ENCODE peak calls at places on chromosomes 7 and 10, in seven cellular contexts. X is Peyer's patch; B is CD4-positive, alpha-beta T cell; S is pancreas; U is psoas muscle; C is stomach; Y is body of pancreas. I is an unnamed sample.

GRCh38 chr7:741191-741671 is 14.2 kb upstream of the PRKAR1B start:
- DNase-seq in X (no peak), B (no peak), S (no peak), U (no peak), C (no peak), Y (no peak), I (no peak)

GRCh38 chr7:82413237-82413636 is 30.3 kb downstream of the CACNA2D1 start:
- DNase-seq in X (no peak), B (no peak), S (no peak), U (no peak), C (no peak), Y (no peak), I (no peak)

GRCh38 chr10:74932648-74933047 is 106.2 kb downstream of the KAT6B start:
- DNase-seq in X (no peak), B (no peak), S (no peak), U (peak; percentile 64), C (peak; percentile 60), Y (peak; percentile 35), I (no peak)

GRCh38 chr10:31197886-31198285 is 121.1 kb upstream of the ZEB1 start:
- DNase-seq in X (no peak), B (no peak), S (no peak), U (no peak), C (no peak), Y (no peak), I (no peak)

GRCh38 chr10:34932235-34932634 is 117.1 kb upstream of the PARD3 start:
- DNase-seq in X (no peak), B (no peak), S (no peak), U (no peak), C (no peak), Y (no peak), I (no peak)

GRCh38 chr7:2936891-2937580 is 92.9 kb upstream of the GNA12 start:
- DNase-seq in X (peak; percentile 39), B (no peak), S (no peak), U (no peak), C (no peak), Y (no peak), I (no peak)

GRCh38 chr7:150716368-150716767 is at the start of gene GIMAP1:
- DNase-seq in X (no peak), B (peak; percentile 73), S (no peak), U (peak; percentile 18), C (no peak), Y (peak; percentile 51), I (no peak)

GRCh38 chr7:7354674-7355073 is 172.3 kb downstream of the C1GALT1 start:
- DNase-seq in X (no peak), B (no peak), S (no peak), U (no peak), C (no peak), Y (no peak), I (no peak)

GRCh38 chr7:137923380-137923779 is 76.6 kb upstream of the DGKI start:
- DNase-seq in X (no peak), B (no peak), S (no peak), U (no peak), C (no peak), Y (no peak), I (no peak)

GRCh38 chr10:71737356-71738172 is 18.0 kb upstream of the C10orf105 start:
- DNase-seq in X (no peak), B (no peak), S (no peak), U (no peak), C (no peak), Y (no peak), I (peak; percentile 27)

GRCh38 chr7:79709574-79710409 is 256.3 kb upstream of the MAGI2 start:
- DNase-seq in X (no peak), B (no peak), S (no peak), U (no peak), C (no peak), Y (no peak), I (peak; percentile 66)

GRCh38 chr7:149330914-149331567 is 69.0 kb downstream of the ZNF783 start:
- DNase-seq in X (no peak), B (no peak), S (no peak), U (no peak), C (no peak), Y (no peak), I (no peak)

GRCh38 chr7:22343612-22344011 is 13.3 kb downstream of the RAPGEF5 start:
- DNase-seq in X (no peak), B (no peak), S (no peak), U (no peak), C (no peak), Y (no peak), I (no peak)

GRCh38 chr7:22343071-22343470 is 13.9 kb downstream of the RAPGEF5 start:
- DNase-seq in X (no peak), B (no peak), S (no peak), U (no peak), C (no peak), Y (no peak), I (no peak)

GRCh38 chr7:22338411-22338810 is 18.5 kb downstream of the RAPGEF5 start:
- DNase-seq in X (no peak), B (no peak), S (no peak), U (no peak), C (no peak), Y (no peak), I (no peak)

GRCh38 chr7:22339725-22340390 is 17.1 kb downstream of the RAPGEF5 start:
- DNase-seq in X (no peak), B (no peak), S (no peak), U (no peak), C (no peak), Y (no peak), I (no peak)

GRCh38 chr7:22338875-22339274 is 18.1 kb downstream of the RAPGEF5 start:
- DNase-seq in X (no peak), B (no peak), S (no peak), U (no peak), C (no peak), Y (no peak), I (no peak)
- H3K9me3 ChIP-seq in X (no peaks in the 10 kb centered on the region), B (no peaks in the 10 kb centered on the region), S (no peaks in the 10 kb centered on the region), U (no peaks in the 10 kb centered on the region), C (no peaks in the 10 kb centered on the region), Y (no peaks in the 10 kb centered on the region), I (no peaks in the 10 kb centered on the region)

GRCh38 chr7:27141591-27142561 is 1.6 kb downstream of the HOXA5 start:
- DNase-seq in X (peak; percentile 59), B (no peak), S (no peak), U (no peak), C (no peak), Y (no peak), I (peak; percentile 53)

GRCh38 chr7:27141138-27141537 is 2.3 kb downstream of the HOXA5 start:
- DNase-seq in X (no peak), B (no peak), S (no peak), U (no peak), C (no peak), Y (no peak), I (peak; percentile 27)

GRCh38 chr7:27143022-27143949 is at the start of gene HOXA5:
- DNase-seq in X (peak; percentile 88), B (no peak), S (no peak), U (peak; percentile 84), C (peak; percentile 45), Y (peak; percentile 65), I (peak; percentile 85)

GRCh38 chr7:27143950-27144798 is 693 bp upstream of the HOXA5 start:
- DNase-seq in X (peak; percentile 61), B (no peak), S (no peak), U (no peak), C (no peak), Y (no peak), I (peak; percentile 61)

GRCh38 chr7:27142562-27143021 is 889 bp downstream of the HOXA5 start:
- DNase-seq in X (peak; percentile 66), B (no peak), S (no peak), U (no peak), C (no peak), Y (no peak), I (peak; percentile 32)
- H3K27me3 ChIP-seq in X (no peaks in the 10 kb centered on the region), B (peaks cover 63% of the 10 kb centered on the region), S (peaks cover 40% of the 10 kb centered on the region), U (no peaks in the 10 kb centered on the region), C (no peaks in the 10 kb centered on the region), Y (no peaks in the 10 kb centered on the region), I (no peaks in the 10 kb centered on the region)

GRCh38 chr7:67866812-67867211 is 870.2 kb downstream of the TYW1 start:
- DNase-seq in X (no peak), B (no peak), S (no peak), U (no peak), C (no peak), Y (no peak), I (no peak)
- H3K9me3 ChIP-seq in X (peaks cover 6% of the 10 kb centered on the region), B (peaks cover 13% of the 10 kb centered on the region), S (no peaks in the 10 kb centered on the region), U (no peaks in the 10 kb centered on the region), C (no peaks in the 10 kb centered on the region), Y (no peaks in the 10 kb centered on the region), I (no peaks in the 10 kb centered on the region)

GRCh38 chr7:54581511-54581910 is 39.3 kb downstream of the VSTM2A start:
- DNase-seq in X (no peak), B (no peak), S (no peak), U (no peak), C (no peak), Y (no peak), I (no peak)
- H3K27me3 ChIP-seq in X (no peaks in the 10 kb centered on the region), B (no peaks in the 10 kb centered on the region), S (no peaks in the 10 kb centered on the region), U (no peaks in the 10 kb centered on the region), C (no peaks in the 10 kb centered on the region), Y (no peaks in the 10 kb centered on the region), I (no peaks in the 10 kb centered on the region)

DNA sequence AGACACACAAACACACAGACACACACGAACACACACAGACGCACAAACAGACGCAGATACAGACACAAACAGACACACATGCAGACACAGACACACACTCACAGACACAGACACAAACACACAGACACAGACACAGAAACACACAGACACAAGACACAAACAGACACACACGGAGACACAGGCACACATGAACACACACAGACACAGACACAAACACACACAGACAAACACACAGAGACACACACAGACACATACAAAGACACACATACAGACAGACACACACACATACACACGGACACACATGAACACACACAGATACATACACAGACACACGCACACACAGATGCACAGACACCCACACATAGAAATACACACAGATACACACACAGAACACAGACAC is 434.9 kb downstream of the DNAJB6 start:
- DNase-seq in X (no peak), B (no peak), S (no peak), U (no peak), C (no peak), Y (no peak), I (no peak)
- H3K9me3 ChIP-seq in X (peaks cover 4% of the 10 kb centered on the region), B (no peaks in the 10 kb centered on the region), S (no peaks in the 10 kb centered on the region), U (peaks cover 3% of the 10 kb centered on the region), C (peaks cover 4% of the 10 kb centered on the region), Y (no peaks in the 10 kb centered on the region), I (no peaks in the 10 kb centered on the region)

GRCh38 chr10:117135026-117135372 is 3.1 kb downstream of the VAX1 start:
- DNase-seq in X (no peak), B (no peak), S (no peak), U (no peak), C (no peak), Y (no peak), I (no peak)
- H3K27me3 ChIP-seq in X (no peaks in the 10 kb centered on the region), B (peaks cover 90% of the 10 kb centered on the region), S (peaks cover 30% of the 10 kb centered on the region), U (peaks cover 50% of the 10 kb centered on the region), C (peaks cover 48% of the 10 kb centered on the region), Y (peaks cover 1% of the 10 kb centered on the region), I (peaks cover 95% of the 10 kb centered on the region)

GRCh38 chr10:131678171-131678570 is 222.6 kb upstream of the PPP2R2D start:
- DNase-seq in X (peak; percentile 32), B (no peak), S (no peak), U (no peak), C (no peak), Y (no peak), I (no peak)
- H3K9me3 ChIP-seq in X (no peaks in the 10 kb centered on the region), B (no peaks in the 10 kb centered on the region), S (no peaks in the 10 kb centered on the region), U (no peaks in the 10 kb centered on the region), C (no peaks in the 10 kb centered on the region), Y (no peaks in the 10 kb centered on the region), I (no peaks in the 10 kb centered on the region)

I was measured in colonic mucosa.